ENCODE peak calls at places on chromosome 17, in ten cellular contexts. E is astrocyte; O is PC-9; T is CD4-positive, CD25-positive, alpha-beta regulatory T cell; W is CD4-positive, alpha-beta memory T cell; L is transverse colon; G is lower lobe of right lung; Y is CD4-positive, alpha-beta T cell; J is HL-60; B is brain microvascular endothelial cell. R is an unnamed sample.
A peak's percentile ranks its signal among the peaks of the same experiment; 100 is the strongest.

GRCh38 chr17:44995602-44996001 is 27.5 kb upstream of the C1QL1 start:
- DNase-seq in E (no peak), O (no peak), T (no peak), W (no peak), L (no peak), G (no peak), Y (no peak), J (no peak), B (no peak), R (no peak)

GRCh38 chr17:16920628-16921020 is 51.3 kb downstream of the TNFRSF13B start:
- DNase-seq in E (no peak), O (no peak), T (no peak), W (no peak), L (peak; percentile 2), G (peak; percentile 25), Y (no peak), J (no peak), B (no peak), R (no peak)

GRCh38 chr17:28907709-28908475 is 5.0 kb upstream of the DHRS13 start:
- DNase-seq in E (no peak), O (no peak), T (no peak), W (no peak), L (no peak), G (no peak), Y (no peak), J (no peak), B (no peak), R (no peak)

GRCh38 chr17:9251273-9251672 is 230.0 kb downstream of the NTN1 start:
- DNase-seq in E (no peak), O (no peak), T (no peak), W (no peak), L (no peak), G (no peak), Y (no peak), J (no peak), B (no peak), R (no peak)

GRCh38 chr17:69358688-69359596 is 32.0 kb upstream of the ABCA5 start:
- DNase-seq in E (no peak), O (no peak), T (no peak), W (no peak), L (no peak), G (no peak), Y (no peak), J (no peak), B (no peak), R (no peak)

GRCh38 chr17:74963656-74964055 is 8.9 kb downstream of the HID1 start:
- DNase-seq in E (no peak), O (no peak), T (no peak), W (no peak), L (no peak), G (no peak), Y (no peak), J (peak; percentile 38), B (no peak), R (no peak)

GRCh38 chr17:13582776-13583414 is 18.8 kb downstream of the HS3ST3A1 start:
- DNase-seq in E (peak; percentile 67), O (no peak), T (no peak), W (no peak), L (no peak), G (no peak), Y (no peak), J (no peak), B (no peak), R (no peak)

GRCh38 chr17:5516060-5516792 is 29.9 kb downstream of the MIS12 start:
- DNase-seq in E (peak; percentile 99), O (peak; percentile 64), T (no peak), W (no peak), L (no peak), G (no peak), Y (no peak), J (peak; percentile 1), B (peak; percentile 96), R (no peak)

GRCh38 chr17:76485569-76485968 is 15.7 kb downstream of the RHBDF2 start:
- DNase-seq in E (no peak), O (no peak), T (no peak), W (no peak), L (peak; percentile 22), G (peak; percentile 67), Y (no peak), J (no peak), B (no peak), R (peak; percentile 77)

GRCh38 chr17:7889166-7889584 is 586 bp downstream of the CHD3 start:
- DNase-seq in E (peak; percentile 68), O (peak; percentile 98), T (peak; percentile 16), W (no peak), L (peak; percentile 96), G (peak; percentile 97), Y (no peak), J (peak; percentile 81), B (peak; percentile 70), R (peak; percentile 98)

GRCh38 chr17:83067071-83067717 is 12.2 kb upstream of the METRNL start:
- DNase-seq in E (no peak), O (no peak), T (no peak), W (no peak), L (peak; percentile 7), G (peak; percentile 34), Y (no peak), J (no peak), B (no peak), R (no peak)

GRCh38 chr17:8002646-8003593 is 505 bp downstream of the GUCY2D start:
- DNase-seq in E (no peak), O (no peak), T (no peak), W (no peak), L (no peak), G (no peak), Y (no peak), J (no peak), B (no peak), R (no peak)

GRCh38 chr17:64236827-64237403 is 26.1 kb downstream of the TEX2 start:
- DNase-seq in E (no peak), O (no peak), T (no peak), W (no peak), L (no peak), G (no peak), Y (no peak), J (no peak), B (no peak), R (no peak)

GRCh38 chr17:2138318-2138717 is 83.4 kb downstream of the HIC1 start:
- DNase-seq in E (no peak), O (no peak), T (no peak), W (no peak), L (peak; percentile 45), G (peak; percentile 51), Y (peak; percentile 12), J (peak; percentile 42), B (no peak), R (peak; percentile 20)
- H3K27ac ChIP-seq in E (peak overlapping the region; percentile 79), O (no peak overlapping the region), T (no peak overlapping the region), W (no peak overlapping the region), L (peak overlapping the region; percentile 65), G (peak overlapping the region; percentile 56), Y (no peak overlapping the region), J (peak overlapping the region; percentile 33), B (peak overlapping the region; percentile 87), R (peak overlapping the region; percentile 20)

DNA sequence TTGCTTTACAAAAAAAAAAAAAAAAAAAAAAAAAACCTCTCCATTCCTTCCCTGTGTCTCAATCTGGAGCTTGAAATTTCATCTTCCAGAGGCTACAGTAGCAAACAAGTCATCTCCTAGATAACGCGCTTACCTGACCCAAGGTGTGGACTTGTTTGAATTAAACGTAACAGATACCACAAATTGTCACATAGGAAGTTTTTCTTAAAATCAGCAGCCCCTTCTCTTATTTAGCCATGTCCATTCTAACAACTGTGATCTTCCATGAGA is 2.0 kb downstream of the STAT5B start:
- DNase-seq in E (no peak), O (no peak), T (no peak), W (no peak), L (no peak), G (no peak), Y (no peak), J (no peak), B (no peak), R (no peak)
- H3K27ac ChIP-seq in E (no peak overlapping the region), O (no peak overlapping the region), T (peak overlapping the region; percentile 89), W (peak overlapping the region; percentile 92), L (no peak overlapping the region), G (no peak overlapping the region), Y (peak overlapping the region; percentile 60), J (no peak overlapping the region), B (no peak overlapping the region), R (no peak overlapping the region)

GRCh38 chr17:46028969-46029565 is 30.0 kb downstream of the STH start:
- DNase-seq in E (no peak), O (no peak), T (no peak), W (no peak), L (no peak), G (no peak), Y (no peak), J (peak; percentile 22), B (no peak), R (no peak)
- H3K27ac ChIP-seq in E (no peak overlapping the region), O (no peak overlapping the region), T (no peak overlapping the region), W (no peak overlapping the region), L (no peak overlapping the region), G (no peak overlapping the region), Y (peak overlapping the region; percentile 16), J (peak overlapping the region; percentile 88), B (no peak overlapping the region), R (peak overlapping the region; percentile 72)

GRCh38 chr17:2724783-2725164 is 13.2 kb upstream of the CLUH start:
- DNase-seq in E (peak; percentile 13), O (no peak), T (no peak), W (no peak), L (peak; percentile 66), G (no peak), Y (peak; percentile 35), J (peak; percentile 16), B (no peak), R (peak; percentile 63)

GRCh38 chr17:2722611-2723010 is 11.0 kb upstream of the CLUH start:
- DNase-seq in E (no peak), O (no peak), T (no peak), W (no peak), L (no peak), G (no peak), Y (no peak), J (no peak), B (no peak), R (no peak)

GRCh38 chr17:2723505-2723996 is 12.0 kb upstream of the CLUH start:
- DNase-seq in E (no peak), O (peak; percentile 64), T (no peak), W (no peak), L (peak; percentile 64), G (no peak), Y (no peak), J (no peak), B (no peak), R (no peak)

GRCh38 chr17:2721603-2722002 is 10.0 kb upstream of the CLUH start:
- DNase-seq in E (no peak), O (no peak), T (no peak), W (no peak), L (no peak), G (no peak), Y (no peak), J (no peak), B (no peak), R (no peak)

DNA sequence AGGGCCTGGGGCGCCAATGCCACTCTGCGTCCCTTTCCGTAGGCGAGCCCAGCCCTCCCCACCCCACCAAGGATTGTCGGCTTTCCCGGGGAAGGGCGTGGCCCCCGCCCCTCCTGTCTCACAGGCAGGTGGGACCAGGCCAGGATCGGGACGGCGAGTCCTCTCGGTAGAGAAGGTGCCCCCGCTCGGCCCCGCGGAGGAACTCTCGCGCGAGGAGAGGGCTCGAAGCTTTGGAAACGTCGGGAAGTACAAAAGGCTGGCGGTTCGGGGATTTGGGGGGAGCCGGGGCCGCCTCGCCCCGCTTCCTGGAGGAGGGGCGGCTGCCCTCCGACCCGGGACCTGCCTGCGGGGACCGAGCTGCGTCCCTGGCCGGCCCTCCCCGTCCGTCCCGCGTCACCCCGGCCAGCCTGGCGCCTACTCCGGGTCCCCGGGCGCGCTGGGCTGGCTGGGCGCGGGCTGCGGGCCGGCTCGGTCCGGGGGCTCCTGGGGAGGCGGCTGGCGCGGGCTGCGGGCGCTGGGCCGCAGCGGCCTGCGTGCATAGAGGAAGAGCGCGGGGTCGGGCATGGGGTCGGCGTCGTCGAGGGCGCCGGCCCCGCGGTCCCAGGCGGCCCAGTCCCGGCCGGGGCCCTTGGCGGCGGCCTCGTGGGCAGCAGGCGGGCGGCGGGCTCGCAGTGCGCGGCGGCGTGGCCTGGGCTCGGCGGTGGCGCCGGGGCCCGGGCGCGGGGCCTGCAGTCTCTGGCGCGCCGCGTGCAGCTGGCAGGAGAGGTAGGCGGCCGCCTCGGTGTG is 12.6 kb upstream of the CLUH start:
- DNase-seq in E (no peak), O (peak; percentile 76), T (no peak), W (peak; percentile 29), L (peak; percentile 79), G (no peak), Y (no peak), J (no peak), B (no peak), R (no peak)
- H3K27ac ChIP-seq in E (no peak overlapping the region), O (no peak overlapping the region), T (no peak overlapping the region), W (no peak overlapping the region), L (peak overlapping the region; percentile 82), G (peak overlapping the region; percentile 62), Y (no peak overlapping the region), J (no peak overlapping the region), B (no peak overlapping the region), R (no peak overlapping the region)